ENCODE peak calls at places on chromosomes 3 and 15, in ten cellular contexts. One of them, this sample, is unnamed.

GRCh38 chr15:29571728-29572454 is 250.4 kb downstream of the TJP1 start:
- DNase-seq in NCI-H1417 treated with DMSO at 0.1 percent for 48 hours: no peak
- DNase-seq in ACHN: peak
- DNase-seq in CD4-positive, alpha-beta T cell: no peak
- DNase-seq in ELF-1: peak
- DNase-seq in tibial artery: no peak
- DNase-seq in natural killer cell treated with Interleukin-12 subunit alpha and Interleukin-12 subunit beta and Interleukin-15 and Interleukin-18, amount 100 ng/mL, for 72 hours: no peak
- DNase-seq in astrocyte: no peak
- DNase-seq in NCI-H1092: no peak
- DNase-seq in T1000: no peak
- DNase-seq in this sample: peak

GRCh38 chr3:34626699-34627098 is 828.3 kb downstream of the PDCD6IP start:
- DNase-seq in ACHN: no peak
- DNase-seq in NCI-H1092: no peak
- DNase-seq in tibial artery: no peak
- DNase-seq in CD4-positive, alpha-beta T cell: no peak
- DNase-seq in T1000: no peak
- DNase-seq in ELF-1: no peak
- DNase-seq in NCI-H1417 treated with DMSO at 0.1 percent for 48 hours: no peak
- DNase-seq in natural killer cell treated with Interleukin-12 subunit alpha and Interleukin-12 subunit beta and Interleukin-15 and Interleukin-18, amount 100 ng/mL, for 72 hours: no peak
- DNase-seq in astrocyte: no peak
- DNase-seq in this sample: no peak

GRCh38 chr15:36415643-36416042 is 163.8 kb upstream of the CDIN1 start:
- DNase-seq in NCI-H1092: no peak
- DNase-seq in ACHN: no peak
- DNase-seq in NCI-H1417 treated with DMSO at 0.1 percent for 48 hours: no peak
- DNase-seq in T1000: no peak
- DNase-seq in astrocyte: peak
- DNase-seq in tibial artery: no peak
- DNase-seq in natural killer cell treated with Interleukin-12 subunit alpha and Interleukin-12 subunit beta and Interleukin-15 and Interleukin-18, amount 100 ng/mL, for 72 hours: no peak
- DNase-seq in ELF-1: no peak
- DNase-seq in CD4-positive, alpha-beta T cell: no peak
- DNase-seq in this sample: no peak

GRCh38 chr3:10311710-10312109 is 9.2 kb downstream of the SEC13 start:
- DNase-seq in NCI-H1417 treated with DMSO at 0.1 percent for 48 hours: no peak
- DNase-seq in CD4-positive, alpha-beta T cell: no peak
- DNase-seq in NCI-H1092: no peak
- DNase-seq in astrocyte: no peak
- DNase-seq in ELF-1: no peak
- DNase-seq in natural killer cell treated with Interleukin-12 subunit alpha and Interleukin-12 subunit beta and Interleukin-15 and Interleukin-18, amount 100 ng/mL, for 72 hours: peak
- DNase-seq in T1000: no peak
- DNase-seq in tibial artery: no peak
- DNase-seq in ACHN: no peak
- DNase-seq in this sample: no peak

GRCh38 chr15:81511160-81511559 is 137.1 kb upstream of the TMC3 start:
- DNase-seq in T1000: no peak
- DNase-seq in ELF-1: no peak
- DNase-seq in tibial artery: no peak
- DNase-seq in ACHN: no peak
- DNase-seq in CD4-positive, alpha-beta T cell: no peak
- DNase-seq in NCI-H1417 treated with DMSO at 0.1 percent for 48 hours: no peak
- DNase-seq in astrocyte: peak
- DNase-seq in natural killer cell treated with Interleukin-12 subunit alpha and Interleukin-12 subunit beta and Interleukin-15 and Interleukin-18, amount 100 ng/mL, for 72 hours: no peak
- DNase-seq in NCI-H1092: no peak
- DNase-seq in this sample: no peak

GRCh38 chr3:149239357-149239936 is 17.8 kb upstream of the CP start:
- DNase-seq in NCI-H1417 treated with DMSO at 0.1 percent for 48 hours: no peak
- DNase-seq in NCI-H1092: no peak
- DNase-seq in T1000: no peak
- DNase-seq in ACHN: no peak
- DNase-seq in CD4-positive, alpha-beta T cell: no peak
- DNase-seq in astrocyte: no peak
- DNase-seq in ELF-1: no peak
- DNase-seq in natural killer cell treated with Interleukin-12 subunit alpha and Interleukin-12 subunit beta and Interleukin-15 and Interleukin-18, amount 100 ng/mL, for 72 hours: no peak
- DNase-seq in tibial artery: no peak
- DNase-seq in this sample: no peak

GRCh38 chr3:58009026-58009748 is 965 bp downstream of the FLNB start:
- DNase-seq in natural killer cell treated with Interleukin-12 subunit alpha and Interleukin-12 subunit beta and Interleukin-15 and Interleukin-18, amount 100 ng/mL, for 72 hours: no peak
- DNase-seq in CD4-positive, alpha-beta T cell: peak
- DNase-seq in astrocyte: no peak
- DNase-seq in ELF-1: no peak
- DNase-seq in T1000: no peak
- DNase-seq in tibial artery: peak
- DNase-seq in NCI-H1417 treated with DMSO at 0.1 percent for 48 hours: no peak
- DNase-seq in NCI-H1092: no peak
- DNase-seq in ACHN: no peak
- DNase-seq in this sample: no peak

GRCh38 chr3:128804017-128804816 is 75.2 kb upstream of the ACAD9 start:
- DNase-seq in tibial artery: no peak
- DNase-seq in natural killer cell treated with Interleukin-12 subunit alpha and Interleukin-12 subunit beta and Interleukin-15 and Interleukin-18, amount 100 ng/mL, for 72 hours: peak
- DNase-seq in CD4-positive, alpha-beta T cell: peak
- DNase-seq in astrocyte: peak
- DNase-seq in ELF-1: no peak
- DNase-seq in NCI-H1092: no peak
- DNase-seq in ACHN: peak
- DNase-seq in NCI-H1417 treated with DMSO at 0.1 percent for 48 hours: no peak
- DNase-seq in T1000: no peak
- DNase-seq in this sample: peak

GRCh38 chr3:90184861-90185260 is 1077.4 kb downstream of the EPHA3 start:
- DNase-seq in NCI-H1417 treated with DMSO at 0.1 percent for 48 hours: no peak
- DNase-seq in CD4-positive, alpha-beta T cell: no peak
- DNase-seq in NCI-H1092: no peak
- DNase-seq in natural killer cell treated with Interleukin-12 subunit alpha and Interleukin-12 subunit beta and Interleukin-15 and Interleukin-18, amount 100 ng/mL, for 72 hours: no peak
- DNase-seq in ACHN: peak
- DNase-seq in tibial artery: no peak
- DNase-seq in astrocyte: peak
- DNase-seq in T1000: peak
- DNase-seq in ELF-1: peak
- DNase-seq in this sample: peak

GRCh38 chr15:38528279-38528678 is 36.3 kb downstream of the RASGRP1 start:
- DNase-seq in ELF-1: no peak
- DNase-seq in ACHN: no peak
- DNase-seq in CD4-positive, alpha-beta T cell: no peak
- DNase-seq in NCI-H1417 treated with DMSO at 0.1 percent for 48 hours: no peak
- DNase-seq in natural killer cell treated with Interleukin-12 subunit alpha and Interleukin-12 subunit beta and Interleukin-15 and Interleukin-18, amount 100 ng/mL, for 72 hours: no peak
- DNase-seq in NCI-H1092: no peak
- DNase-seq in astrocyte: peak
- DNase-seq in tibial artery: no peak
- DNase-seq in T1000: no peak
- DNase-seq in this sample: no peak

GRCh38 chr3:197331131-197331530 is 32.7 kb upstream of the DLG1 start:
- DNase-seq in astrocyte: no peak
- DNase-seq in tibial artery: peak
- DNase-seq in NCI-H1417 treated with DMSO at 0.1 percent for 48 hours: no peak
- DNase-seq in CD4-positive, alpha-beta T cell: no peak
- DNase-seq in ELF-1: no peak
- DNase-seq in ACHN: no peak
- DNase-seq in T1000: no peak
- DNase-seq in natural killer cell treated with Interleukin-12 subunit alpha and Interleukin-12 subunit beta and Interleukin-15 and Interleukin-18, amount 100 ng/mL, for 72 hours: no peak
- DNase-seq in NCI-H1092: no peak
- DNase-seq in this sample: peak